ENCODE peak calls at places on chromosome 5, in five cellular contexts. I is heart right ventricle, Y is GM12864, S is neural progenitor cell, K is gastrocnemius medialis. O is an unnamed sample.

GRCh38 chr5:62206150-62206829 is 99.7 kb upstream of the KIF2A start:
- DNase-seq in I (no peak), K (no peak), S (peak), Y (no peak), O (peak)

GRCh38 chr5:122896598-122897282 is 51.3 kb downstream of the SNX24 start:
- DNase-seq in Y (no peak), S (no peak), I (no peak), K (no peak), O (peak)

GRCh38 chr5:134289509-134290113 is 63.7 kb upstream of the PPP2CA start:
- DNase-seq in Y (peak), I (no peak), K (peak), S (peak), O (peak)

GRCh38 chr5:658103-658502 is 35.0 kb downstream of the TPPP start:
- DNase-seq in K (no peak), Y (no peak), I (no peak), S (no peak), O (no peak)

GRCh38 chr5:124402144-124402581 is 344.3 kb downstream of the ZNF608 start:
- DNase-seq in I (no peak), S (no peak), K (no peak), Y (no peak), O (no peak)

GRCh38 chr5:56330806-56331205 is 97.7 kb upstream of the ANKRD55 start:
- DNase-seq in S (no peak), Y (no peak), K (no peak), I (no peak), O (no peak)

GRCh38 chr5:132777209-132778069 is at the start of gene SEPTIN8:
- DNase-seq in Y (no peak), K (no peak), I (peak), S (peak), O (peak)

GRCh38 chr5:38556599-38557308 is at the start of gene LIFR:
- DNase-seq in Y (no peak), S (peak), K (peak), I (peak), O (peak)

GRCh38 chr5:317086-317811 is 4.3 kb upstream of the AHRR start:
- DNase-seq in S (peak), K (no peak), Y (peak), I (peak), O (peak)

GRCh38 chr5:140143521-140144258 is 18.0 kb downstream of the IGIP start:
- DNase-seq in I (no peak), S (no peak), Y (no peak), K (no peak), O (no peak)

GRCh38 chr5:90113108-90113507 is 296.4 kb downstream of the CETN3 start:
- DNase-seq in Y (no peak), K (no peak), I (no peak), S (no peak), O (no peak)

GRCh38 chr5:111829701-111830100 is 72.7 kb upstream of the NREP start:
- DNase-seq in Y (no peak), K (no peak), I (no peak), S (no peak), O (no peak)

GRCh38 chr5:181052928-181053759 is 13.1 kb downstream of the BTNL9 start:
- DNase-seq in I (no peak), Y (no peak), K (no peak), S (peak), O (peak)

GRCh38 chr5:151082274-151082902 is 1.6 kb upstream of the TNIP1 start:
- DNase-seq in K (no peak), I (no peak), Y (no peak), S (peak), O (no peak)

GRCh38 chr5:989961-990530 is 18.6 kb upstream of the NKD2 start:
- DNase-seq in K (peak), S (peak), I (peak), Y (no peak), O (no peak)

GRCh38 chr5:96816430-96816939 is 8.7 kb upstream of the ERAP1 start:
- DNase-seq in K (no peak), Y (peak), I (no peak), S (no peak), O (peak)

GRCh38 chr5:82295959-82296557 is 17.9 kb upstream of the RPS23 start:
- DNase-seq in S (no peak), Y (no peak), I (no peak), K (no peak), O (no peak)

GRCh38 chr5:100863736-100864135 is 39.3 kb downstream of the ST8SIA4 start:
- DNase-seq in Y (no peak), S (no peak), K (no peak), I (no peak), O (no peak)

GRCh38 chr5:35143841-35144240 is 86.4 kb downstream of the PRLR start:
- DNase-seq in Y (no peak), I (no peak), S (no peak), K (no peak), O (no peak)

GRCh38 chr5:15694694-15695093 is 194.7 kb downstream of the FBXL7 start:
- DNase-seq in Y (no peak), I (no peak), K (no peak), S (no peak), O (no peak)

GRCh38 chr5:39657943-39658342 is 233.2 kb upstream of the DAB2 start:
- DNase-seq in S (no peak), Y (no peak), K (no peak), I (no peak), O (no peak)

GRCh38 chr5:78280261-78280660 is 14.2 kb downstream of the AP3B1 start:
- DNase-seq in K (no peak), I (no peak), S (no peak), Y (no peak), O (no peak)

GRCh38 chr5:179866241-179867078 is 7.8 kb upstream of the MRNIP start:
- DNase-seq in I (no peak), Y (no peak), K (no peak), S (no peak), O (peak)

GRCh38 chr5:38827525-38827924 is 18.3 kb upstream of the OSMR start:
- DNase-seq in K (no peak), I (no peak), S (no peak), Y (no peak), O (no peak)

GRCh38 chr5:38379360-38379827 is 121.0 kb downstream of the EGFLAM start:
- DNase-seq in Y (no peak), K (no peak), S (peak), I (no peak), O (no peak)

GRCh38 chr5:82676663-82677062 is 398.5 kb upstream of the RPS23 start:
- DNase-seq in K (no peak), I (no peak), Y (no peak), S (no peak), O (peak)

GRCh38 chr5:164898705-164899104 is 1393.3 kb downstream of the MAT2B start:
- DNase-seq in S (no peak), Y (no peak), I (no peak), K (no peak), O (no peak)

GRCh38 chr5:64840958-64841357 is 72.2 kb downstream of the CWC27 start:
- DNase-seq in S (no peak), K (no peak), Y (no peak), I (no peak), O (no peak)

GRCh38 chr5:133372306-133373008 is 239.9 kb downstream of the FSTL4 start:
- DNase-seq in S (no peak), Y (no peak), K (no peak), I (no peak), O (no peak)

DNA sequence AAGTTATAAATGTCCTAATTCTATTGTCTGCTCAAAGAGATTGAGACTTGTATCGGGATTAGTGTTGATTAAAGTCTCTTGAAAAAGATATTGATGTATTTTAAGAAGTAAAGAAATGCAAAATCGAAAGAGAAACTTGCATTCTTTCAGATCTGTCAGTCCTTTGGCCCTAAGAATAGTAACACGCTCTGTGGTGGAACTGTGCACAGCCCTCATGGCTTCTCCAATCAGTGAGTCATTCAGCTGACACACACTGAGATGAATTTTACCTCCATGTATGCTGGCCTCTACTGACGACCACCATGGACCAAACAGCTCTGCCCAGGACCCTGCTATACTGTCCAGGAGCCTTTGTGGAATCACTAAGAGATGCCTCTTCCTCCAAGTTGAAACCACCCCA is 232.4 kb downstream of the ESM1 start:
- DNase-seq in I (no peak), S (no peak), K (no peak), Y (peak), O (peak)
- H3K4me3 ChIP-seq in I (no peak), S (no peak), K (no peak), Y (no peak), O (peak)

GRCh38 chr5:85109616-85110015 is 724.9 kb upstream of the EDIL3 start:
- DNase-seq in I (no peak), S (no peak), K (no peak), Y (no peak), O (no peak)

GRCh38 chr5:85108471-85108870 is 723.8 kb upstream of the EDIL3 start:
- DNase-seq in Y (no peak), I (no peak), K (no peak), S (peak), O (no peak)
- TF ChIP-seq CTCF in Y (no peak), I (no peak), K (no peak), S (peak), O (no peak)

GRCh38 chr5:149323235-149324205 is 21.8 kb upstream of the GRPEL2 start:
- DNase-seq in Y (no peak), S (no peak), K (no peak), I (no peak), O (no peak)

GRCh38 chr5:149320791-149321330 is 24.4 kb upstream of the GRPEL2 start:
- DNase-seq in S (peak), Y (no peak), K (peak), I (peak), O (no peak)

GRCh38 chr5:149325166-149325735 is 20.0 kb upstream of the GRPEL2 start:
- DNase-seq in S (no peak), I (no peak), K (no peak), Y (no peak), O (no peak)

GRCh38 chr5:149324639-149325038 is 20.7 kb upstream of the GRPEL2 start:
- DNase-seq in S (no peak), K (no peak), I (no peak), Y (no peak), O (no peak)

GRCh38 chr5:149322518-149322917 is 22.8 kb upstream of the GRPEL2 start:
- DNase-seq in K (no peak), I (no peak), Y (no peak), S (no peak), O (no peak)
- H3K4me3 ChIP-seq in K (no peak), I (no peak), Y (no peak), S (no peak), O (no peak)

GRCh38 chr5:148729182-148729581 is 74.9 kb upstream of the HTR4 start:
- DNase-seq in S (peak), Y (no peak), K (no peak), I (no peak), O (no peak)
- TF ChIP-seq CTCF in S (peak), Y (peak), K (no peak), I (peak), O (peak)

GRCh38 chr5:149962040-149962439 is 1.5 kb downstream of the SLC26A2 start:
- DNase-seq in I (no peak), S (peak), K (no peak), Y (no peak), O (peak)
- H3K4me3 ChIP-seq in I (no peak), S (no peak), K (no peak), Y (no peak), O (no peak)

DNA sequence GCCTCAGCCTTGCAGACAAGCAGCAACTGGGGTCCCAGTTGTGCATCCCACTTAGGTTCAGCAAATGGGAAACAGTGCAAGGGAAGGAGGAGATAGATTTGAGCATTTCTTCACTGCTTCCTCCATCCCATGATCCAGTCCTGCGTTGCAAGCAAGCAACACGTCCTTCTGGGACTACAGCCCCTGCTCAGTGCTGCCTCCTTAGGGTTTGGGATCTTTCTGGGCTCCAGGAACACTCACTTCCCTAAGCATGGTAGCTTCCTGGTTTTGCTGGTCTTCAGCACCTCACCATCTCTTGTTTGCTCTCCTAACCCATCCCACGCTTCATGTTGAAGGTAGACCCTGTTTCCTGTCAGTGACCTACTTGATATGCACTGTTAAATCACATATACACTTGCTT is 444.7 kb downstream of the MED10 start:
- DNase-seq in I (no peak), S (no peak), Y (no peak), K (no peak), O (no peak)
- TF ChIP-seq CTCF in I (no peak), S (peak), Y (no peak), K (no peak), O (no peak)

GRCh38 chr5:147576646-147577535 is 67.0 kb upstream of the DPYSL3 start:
- DNase-seq in Y (no peak), S (peak), K (no peak), I (peak), O (peak)

GRCh38 chr5:147575598-147575997 is 65.7 kb upstream of the DPYSL3 start:
- DNase-seq in S (no peak), K (no peak), Y (no peak), I (no peak), O (no peak)

GRCh38 chr5:147573171-147573570 is 63.3 kb upstream of the DPYSL3 start:
- DNase-seq in Y (no peak), K (no peak), I (no peak), S (no peak), O (no peak)

DNA sequence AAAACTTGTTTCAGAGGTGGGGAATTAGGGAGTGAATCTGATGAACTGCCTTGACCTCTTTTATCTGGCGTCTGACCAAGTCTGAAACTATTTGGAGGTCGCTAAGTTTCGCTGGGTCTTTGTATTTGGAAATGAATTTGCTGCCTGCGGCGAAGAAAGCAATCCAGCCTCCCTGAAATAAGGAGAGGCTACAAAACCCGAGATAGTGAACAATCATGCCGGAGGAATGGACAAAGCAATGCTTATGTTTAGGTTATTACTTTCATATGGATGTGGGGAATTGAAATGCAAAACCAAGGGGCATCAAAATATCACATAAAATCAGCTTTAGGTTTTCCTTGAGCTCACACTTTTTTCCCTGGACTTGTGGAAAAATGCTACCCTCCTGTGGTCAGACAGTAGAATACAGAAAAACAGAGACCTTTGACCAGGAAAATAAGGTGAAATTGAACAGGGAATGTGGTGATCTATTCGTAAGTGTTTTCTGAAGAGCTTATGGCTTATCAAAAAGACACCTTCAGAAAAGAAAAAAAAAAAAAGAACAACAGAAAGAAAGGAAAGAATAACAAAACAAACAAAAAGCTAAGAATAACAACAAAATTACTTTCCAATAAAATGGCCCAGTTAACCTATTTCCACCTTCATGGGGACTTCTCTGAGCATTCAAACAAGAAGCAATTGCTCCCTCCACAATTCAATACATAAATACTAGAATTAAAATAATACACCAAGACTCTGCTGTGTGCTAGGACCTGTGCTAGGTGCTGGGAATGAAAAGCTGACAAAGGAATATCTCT is 68.6 kb upstream of the DPYSL3 start:
- DNase-seq in S (peak), I (no peak), Y (no peak), K (no peak), O (peak)
- H3K4me3 ChIP-seq in S (no peak), I (no peak), Y (no peak), K (no peak), O (no peak)

GRCh38 chr5:115627295-115627825 is 1.5 kb upstream of the TMED7 start:
- DNase-seq in S (no peak), K (no peak), Y (no peak), I (no peak), O (no peak)

GRCh38 chr5:115623632-115624031 is 2.2 kb downstream of the TMED7 start:
- DNase-seq in K (no peak), Y (no peak), I (no peak), S (no peak), O (no peak)

GRCh38 chr5:115626444-115626823 is 598 bp upstream of the TMED7 start:
- DNase-seq in Y (no peak), S (no peak), K (no peak), I (no peak), O (no peak)

GRCh38 chr5:115624994-115625393 is 842 bp downstream of the TMED7 start:
- DNase-seq in S (no peak), Y (no peak), K (no peak), I (no peak), O (no peak)

GRCh38 chr5:115625579-115626443 is at the start of gene TMED7:
- DNase-seq in I (peak), S (peak), K (peak), Y (peak), O (peak)
- TF ChIP-seq CTCF in I (no peak), S (no peak), K (peak), Y (no peak), O (no peak)